ENCODE peak calls at places on chromosomes 13 and 19, in nine cellular contexts. U, A, K, N, H, X, R, G and F are unnamed samples.
A peak's percentile ranks its signal among the peaks of the same experiment; 100 is the strongest.

GRCh38 chr13:102017248-102017647 is 384.6 kb downstream of the FGF14 start:
- DNase-seq in U (no peak), A (no peak), K (no peak), N (no peak), H (no peak), X (no peak), R (no peak), G (no peak), F (no peak)

GRCh38 chr19:54481326-54481930 is 8.3 kb upstream of the CDC42EP5 start:
- DNase-seq in U (peak; percentile 48), A (no peak), K (no peak), N (peak; percentile 64), H (peak; percentile 60), X (peak; percentile 41), R (no peak), G (no peak), F (no peak)

GRCh38 chr19:49570997-49571676 is 9.2 kb downstream of the NOSIP start:
- DNase-seq in U (no peak), A (no peak), K (no peak), N (no peak), H (peak; percentile 49), X (no peak), R (peak; percentile 68), G (no peak), F (no peak)

GRCh38 chr19:1901940-1902404 is 3.2 kb upstream of the ADAT3 start:
- DNase-seq in U (peak; percentile 9), A (no peak), K (no peak), N (no peak), H (no peak), X (no peak), R (peak; percentile 43), G (no peak), F (no peak)

GRCh38 chr19:48629297-48629598 is 7.9 kb downstream of the DBP start:
- DNase-seq in U (no peak), A (no peak), K (no peak), N (no peak), H (no peak), X (no peak), R (peak; percentile 19), G (no peak), F (no peak)

GRCh38 chr19:44657211-44657921 is 13.7 kb downstream of the PVR start:
- DNase-seq in U (peak; percentile 75), A (no peak), K (no peak), N (peak; percentile 82), H (peak; percentile 74), X (peak; percentile 66), R (peak; percentile 63), G (peak; percentile 42), F (no peak)

GRCh38 chr13:69579351-69579750 is 528.3 kb upstream of the ATXN8OS start:
- DNase-seq in U (no peak), A (no peak), K (no peak), N (no peak), H (no peak), X (no peak), R (no peak), G (no peak), F (no peak)

GRCh38 chr19:16355293-16356043 is 30.8 kb downstream of the KLF2 start:
- DNase-seq in U (no peak), A (no peak), K (no peak), N (no peak), H (no peak), X (no peak), R (no peak), G (no peak), F (no peak)

GRCh38 chr19:15464394-15465385 is at the start of gene RASAL3:
- DNase-seq in U (no peak), A (no peak), K (no peak), N (no peak), H (no peak), X (no peak), R (peak; percentile 60), G (no peak), F (no peak)

GRCh38 chr13:87887459-87888123 is 216.4 kb downstream of the SLITRK5 start:
- DNase-seq in U (no peak), A (no peak), K (no peak), N (no peak), H (no peak), X (no peak), R (no peak), G (no peak), F (no peak)

GRCh38 chr13:87792878-87793277 is 121.7 kb downstream of the SLITRK5 start:
- DNase-seq in U (no peak), A (no peak), K (no peak), N (no peak), H (no peak), X (no peak), R (no peak), G (no peak), F (no peak)

GRCh38 chr13:102233566-102234208 is 168.2 kb downstream of the FGF14 start:
- DNase-seq in U (no peak), A (no peak), K (no peak), N (no peak), H (no peak), X (no peak), R (no peak), G (no peak), F (no peak)

GRCh38 chr13:40146586-40147240 is 491.3 kb downstream of the COG6 start:
- DNase-seq in U (no peak), A (no peak), K (no peak), N (no peak), H (no peak), X (no peak), R (no peak), G (no peak), F (no peak)

GRCh38 chr13:52348983-52349780 is 56.8 kb downstream of the THSD1 start:
- DNase-seq in U (peak; percentile 62), A (no peak), K (peak; percentile 58), N (no peak), H (peak; percentile 85), X (peak; percentile 80), R (no peak), G (no peak), F (no peak)

GRCh38 chr19:44313231-44313630 is 8.4 kb upstream of the ZNF235 start:
- DNase-seq in U (no peak), A (no peak), K (no peak), N (no peak), H (no peak), X (no peak), R (no peak), G (no peak), F (no peak)

GRCh38 chr19:14512420-14512961 is 5.7 kb downstream of the DNAJB1 start:
- DNase-seq in U (no peak), A (no peak), K (no peak), N (no peak), H (no peak), X (no peak), R (no peak), G (no peak), F (no peak)

GRCh38 chr19:49589391-49589790 is 1.6 kb upstream of the PRR12 start:
- DNase-seq in U (no peak), A (no peak), K (no peak), N (no peak), H (no peak), X (no peak), R (no peak), G (no peak), F (no peak)

GRCh38 chr19:16654151-16654550 is 5.8 kb downstream of the SMIM7 start:
- DNase-seq in U (no peak), A (no peak), K (no peak), N (no peak), H (no peak), X (no peak), R (no peak), G (no peak), F (no peak)